ENCODE peak calls at places on chromosomes 13 and 19, in seven cellular contexts. One of them, this sample, is unnamed.

GRCh38 chr13:33147832-33148231 is 131.6 kb downstream of the KL start:
- DNase-seq in HCT116: no peak
- DNase-seq in GM12878: no peak
- DNase-seq in H1: no peak
- DNase-seq in SK-N-SH: no peak
- DNase-seq in K562: no peak
- DNase-seq in HepG2: no peak
- DNase-seq in this sample: no peak

GRCh38 chr13:77832339-77833100 is 86.1 kb downstream of the EDNRB start:
- DNase-seq in HCT116: no peak
- DNase-seq in GM12878: no peak
- DNase-seq in H1: no peak
- DNase-seq in SK-N-SH: no peak
- DNase-seq in K562: no peak
- DNase-seq in HepG2: no peak
- DNase-seq in this sample: no peak

GRCh38 chr19:15810335-15810734 is 5.1 kb downstream of the OR10H1 start:
- DNase-seq in HCT116: no peak
- DNase-seq in GM12878: no peak
- DNase-seq in H1: no peak
- DNase-seq in SK-N-SH: no peak
- DNase-seq in K562: peak
- DNase-seq in HepG2: peak
- DNase-seq in this sample: no peak

GRCh38 chr19:12834418-12834943 is at the start of gene RTBDN:
- DNase-seq in HCT116: no peak
- DNase-seq in GM12878: no peak
- DNase-seq in H1: no peak
- DNase-seq in SK-N-SH: no peak
- DNase-seq in K562: peak
- DNase-seq in HepG2: no peak
- DNase-seq in this sample: peak

GRCh38 chr13:110912651-110913051 is 2.2 kb downstream of the ANKRD10 start:
- DNase-seq in HCT116: no peak
- DNase-seq in GM12878: no peak
- DNase-seq in H1: no peak
- DNase-seq in SK-N-SH: no peak
- DNase-seq in K562: peak
- DNase-seq in HepG2: peak
- DNase-seq in this sample: no peak

GRCh38 chr19:46186717-46187101 is 38.7 kb downstream of the IGFL2 start:
- DNase-seq in HCT116: no peak
- DNase-seq in GM12878: no peak
- DNase-seq in H1: no peak
- DNase-seq in SK-N-SH: no peak
- DNase-seq in K562: no peak
- DNase-seq in HepG2: no peak
- DNase-seq in this sample: no peak

GRCh38 chr13:44626176-44626575 is 50.0 kb upstream of the TSC22D1 start:
- DNase-seq in HCT116: no peak
- DNase-seq in GM12878: no peak
- DNase-seq in H1: no peak
- DNase-seq in SK-N-SH: no peak
- DNase-seq in K562: no peak
- DNase-seq in HepG2: no peak
- DNase-seq in this sample: no peak

GRCh38 chr13:44128522-44128921 is 245.1 kb upstream of the SERP2 start:
- DNase-seq in HCT116: no peak
- DNase-seq in GM12878: no peak
- DNase-seq in H1: no peak
- DNase-seq in SK-N-SH: no peak
- DNase-seq in K562: no peak
- DNase-seq in HepG2: no peak
- DNase-seq in this sample: no peak

GRCh38 chr13:86757236-86757978 is 913.8 kb upstream of the SLITRK5 start:
- DNase-seq in HCT116: no peak
- DNase-seq in GM12878: no peak
- DNase-seq in H1: peak
- DNase-seq in SK-N-SH: no peak
- DNase-seq in K562: no peak
- DNase-seq in HepG2: no peak
- DNase-seq in this sample: peak

GRCh38 chr13:80339841-80340642 is 884 bp downstream of the SPRY2 start:
- DNase-seq in HCT116: no peak
- DNase-seq in GM12878: no peak
- DNase-seq in H1: peak
- DNase-seq in SK-N-SH: peak
- DNase-seq in K562: peak
- DNase-seq in HepG2: peak
- DNase-seq in this sample: peak

GRCh38 chr19:45419396-45419795 is 4.3 kb downstream of the ERCC1 start:
- DNase-seq in HCT116: no peak
- DNase-seq in GM12878: no peak
- DNase-seq in H1: no peak
- DNase-seq in SK-N-SH: no peak
- DNase-seq in K562: no peak
- DNase-seq in HepG2: no peak
- DNase-seq in this sample: no peak

GRCh38 chr19:2945575-2946184 is 909 bp upstream of the ZNF77 start:
- DNase-seq in HCT116: no peak
- DNase-seq in GM12878: no peak
- DNase-seq in H1: no peak
- DNase-seq in SK-N-SH: no peak
- DNase-seq in K562: no peak
- DNase-seq in HepG2: no peak
- DNase-seq in this sample: no peak

GRCh38 chr13:99967884-99968520 is 3.6 kb downstream of the ZIC5 start:
- DNase-seq in HCT116: no peak
- DNase-seq in GM12878: no peak
- DNase-seq in H1: no peak
- DNase-seq in SK-N-SH: peak
- DNase-seq in K562: no peak
- DNase-seq in HepG2: no peak
- DNase-seq in this sample: no peak

GRCh38 chr19:35715981-35716734 is 1.6 kb upstream of the KMT2B start:
- DNase-seq in HCT116: no peak
- DNase-seq in GM12878: no peak
- DNase-seq in H1: peak
- DNase-seq in SK-N-SH: peak
- DNase-seq in K562: no peak
- DNase-seq in HepG2: peak
- DNase-seq in this sample: no peak

GRCh38 chr19:55372316-55373081 is 2.2 kb upstream of the IL11 start:
- DNase-seq in HCT116: no peak
- DNase-seq in GM12878: no peak
- DNase-seq in H1: no peak
- DNase-seq in SK-N-SH: peak
- DNase-seq in K562: no peak
- DNase-seq in HepG2: peak
- DNase-seq in this sample: no peak

GRCh38 chr13:31699650-31700049 is 39.7 kb upstream of the RXFP2 start:
- DNase-seq in HCT116: no peak
- DNase-seq in GM12878: no peak
- DNase-seq in H1: no peak
- DNase-seq in SK-N-SH: no peak
- DNase-seq in K562: no peak
- DNase-seq in HepG2: no peak
- DNase-seq in this sample: no peak

GRCh38 chr13:34044041-34044440 is 226.1 kb downstream of the RFC3 start:
- DNase-seq in HCT116: no peak
- DNase-seq in GM12878: no peak
- DNase-seq in H1: no peak
- DNase-seq in SK-N-SH: no peak
- DNase-seq in K562: no peak
- DNase-seq in HepG2: no peak
- DNase-seq in this sample: peak

DNA sequence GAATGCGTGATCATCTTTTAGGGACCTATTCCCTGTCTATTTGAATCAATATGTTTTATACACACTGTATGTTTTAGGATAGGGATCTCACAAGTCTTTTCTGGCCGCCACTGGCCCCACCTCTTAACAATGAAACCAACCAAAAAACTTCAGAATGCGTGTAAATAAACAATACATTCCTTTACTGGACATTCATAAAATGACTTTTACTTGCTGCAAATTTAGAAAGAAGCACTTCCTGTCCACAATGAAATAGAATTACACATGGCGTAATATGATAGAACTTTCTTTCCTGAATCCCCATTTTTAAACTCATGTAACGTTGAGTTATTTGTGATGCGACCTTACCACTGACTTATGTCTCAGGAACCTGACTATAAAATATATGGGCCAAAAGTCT is 233.6 kb downstream of the SLITRK6 start:
- DNase-seq in HCT116: no peak
- DNase-seq in GM12878: no peak
- DNase-seq in H1: no peak
- DNase-seq in SK-N-SH: no peak
- DNase-seq in K562: no peak
- DNase-seq in HepG2: no peak
- DNase-seq in this sample: no peak
- TF ChIP-seq JUND in HCT116: no peak
- TF ChIP-seq JUND in GM12878: no peak
- TF ChIP-seq JUND in H1: no peak
- TF ChIP-seq JUND in SK-N-SH: no peak
- TF ChIP-seq JUND in K562: no peak
- TF ChIP-seq JUND in HepG2: no peak
- TF ChIP-seq JUND in this sample: no peak

DNA sequence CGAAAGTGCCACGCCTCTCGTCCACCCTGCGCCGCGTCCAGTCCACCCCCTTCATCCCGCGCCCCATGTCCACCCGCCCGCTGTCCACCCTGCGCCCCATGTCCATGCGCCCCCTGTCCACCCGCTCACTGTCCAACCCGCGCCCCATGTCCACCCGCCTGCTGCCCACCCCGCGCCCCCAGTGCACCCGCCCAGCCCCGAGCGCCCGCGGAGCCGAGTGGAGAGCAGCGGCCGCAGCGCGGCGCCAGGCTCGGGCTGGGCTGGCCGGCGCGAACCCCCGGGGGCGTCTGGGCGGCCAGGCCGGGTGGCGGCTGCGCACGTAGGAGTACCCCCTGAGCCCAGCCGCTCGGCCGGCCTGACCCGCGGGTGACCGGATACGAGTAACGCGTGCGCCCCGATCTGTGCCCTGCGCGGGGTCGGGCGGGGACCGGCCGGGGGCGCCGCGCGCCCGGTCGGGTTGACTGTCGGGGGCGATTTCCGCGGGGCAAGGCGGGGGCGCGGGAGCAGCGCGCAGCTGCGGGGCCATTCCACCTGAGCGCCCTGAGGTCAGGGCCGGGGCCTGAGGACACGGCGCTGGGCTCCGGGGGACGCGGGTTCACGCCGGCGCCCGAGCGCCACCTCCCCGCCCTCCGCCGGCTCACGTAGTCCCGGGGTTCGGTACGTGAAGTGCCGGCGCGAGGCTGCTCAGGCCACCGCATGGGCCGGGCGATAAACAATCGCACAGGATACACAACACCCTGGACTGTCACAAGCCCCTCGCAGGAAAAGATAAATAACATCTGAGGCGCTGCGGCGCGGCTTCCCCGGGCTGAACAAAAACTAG is 37.5 kb upstream of the FLT1 start:
- DNase-seq in HCT116: no peak
- DNase-seq in GM12878: no peak
- DNase-seq in H1: peak
- DNase-seq in SK-N-SH: peak
- DNase-seq in K562: peak
- DNase-seq in HepG2: no peak
- DNase-seq in this sample: no peak
- TF ChIP-seq JUND in HCT116: no peak
- TF ChIP-seq JUND in GM12878: no peak
- TF ChIP-seq JUND in H1: no peak
- TF ChIP-seq JUND in SK-N-SH: no peak
- TF ChIP-seq JUND in K562: peak
- TF ChIP-seq JUND in HepG2: no peak
- TF ChIP-seq JUND in this sample: no peak

GRCh38 chr19:823565-824121 is 1.9 kb upstream of the PLPPR3 start:
- DNase-seq in HCT116: no peak
- DNase-seq in GM12878: no peak
- DNase-seq in H1: peak
- DNase-seq in SK-N-SH: no peak
- DNase-seq in K562: peak
- DNase-seq in HepG2: no peak
- DNase-seq in this sample: peak
- TF ChIP-seq JUND in HCT116: no peak
- TF ChIP-seq JUND in GM12878: no peak
- TF ChIP-seq JUND in H1: no peak
- TF ChIP-seq JUND in SK-N-SH: no peak
- TF ChIP-seq JUND in K562: peak
- TF ChIP-seq JUND in HepG2: no peak
- TF ChIP-seq JUND in this sample: no peak

GRCh38 chr13:36343766-36344165 is 2.4 kb downstream of the SPART start:
- DNase-seq in HCT116: no peak
- DNase-seq in GM12878: no peak
- DNase-seq in H1: no peak
- DNase-seq in SK-N-SH: no peak
- DNase-seq in K562: peak
- DNase-seq in HepG2: no peak
- DNase-seq in this sample: no peak

GRCh38 chr13:36344173-36344572 is 2.0 kb downstream of the SPART start:
- DNase-seq in HCT116: no peak
- DNase-seq in GM12878: no peak
- DNase-seq in H1: no peak
- DNase-seq in SK-N-SH: no peak
- DNase-seq in K562: peak
- DNase-seq in HepG2: no peak
- DNase-seq in this sample: no peak

GRCh38 chr13:36346222-36347083 is at the start of gene SPART:
- DNase-seq in HCT116: no peak
- DNase-seq in GM12878: peak
- DNase-seq in H1: peak
- DNase-seq in SK-N-SH: peak
- DNase-seq in K562: peak
- DNase-seq in HepG2: peak
- DNase-seq in this sample: peak

GRCh38 chr13:36344886-36345437 is 1.2 kb downstream of the SPART start:
- DNase-seq in HCT116: no peak
- DNase-seq in GM12878: no peak
- DNase-seq in H1: no peak
- DNase-seq in SK-N-SH: no peak
- DNase-seq in K562: peak
- DNase-seq in HepG2: no peak
- DNase-seq in this sample: no peak

GRCh38 chr13:36345438-36346221 is 564 bp downstream of the SPART start:
- DNase-seq in HCT116: no peak
- DNase-seq in GM12878: no peak
- DNase-seq in H1: peak
- DNase-seq in SK-N-SH: no peak
- DNase-seq in K562: peak
- DNase-seq in HepG2: peak
- DNase-seq in this sample: peak
- TF ChIP-seq JUND in HCT116: no peak
- TF ChIP-seq JUND in GM12878: no peak
- TF ChIP-seq JUND in H1: peak
- TF ChIP-seq JUND in SK-N-SH: no peak
- TF ChIP-seq JUND in K562: peak
- TF ChIP-seq JUND in HepG2: no peak
- TF ChIP-seq JUND in this sample: no peak